ENCODE peak calls at places on chromosomes 1 and 21, in eight cellular contexts. W is tibial nerve, P is heart left ventricle, Q is iPS DF 6.9, R is stomach, O is neuronal stem cell, C is PC-9, N is SJSA1. X is an unnamed sample. For H3K9me3 and H3K4me1, the result is how much of the 10 kb centered on the place peaks cover.

GRCh38 chr21:17491716-17492414 is 21.0 kb upstream of the CXADR start:
- DNase-seq in O (no peak), P (no peak), Q (no peak), W (no peak), N (peak), C (peak), R (no peak), X (peak)

GRCh38 chr1:201686709-201687455 is 142.1 kb upstream of the IPO9 start:
- DNase-seq in C (no peak), Q (no peak), O (no peak), W (no peak), P (no peak), R (no peak), N (no peak), X (no peak)

GRCh38 chr1:248622491-248623106 is 12.3 kb downstream of the OR2T11 start:
- DNase-seq in W (no peak), O (no peak), P (no peak), Q (no peak), R (no peak), N (no peak), C (no peak), X (no peak)

GRCh38 chr21:14523234-14523633 is 22.9 kb downstream of the SAMSN1 start:
- DNase-seq in R (no peak), W (no peak), P (no peak), N (no peak), Q (no peak), C (no peak), O (no peak), X (no peak)

GRCh38 chr1:6384962-6385672 is 8.4 kb downstream of the ACOT7 start:
- DNase-seq in O (no peak), W (no peak), N (no peak), C (peak), Q (no peak), P (peak), R (no peak), X (no peak)

GRCh38 chr1:219917851-219918466 is 10.4 kb downstream of the SLC30A10 start:
- DNase-seq in N (no peak), Q (no peak), W (no peak), O (no peak), R (no peak), P (no peak), C (peak), X (no peak)

GRCh38 chr1:5620997-5621396 is 371.2 kb downstream of the NPHP4 start:
- DNase-seq in R (no peak), Q (peak), C (no peak), W (no peak), O (peak), N (no peak), P (no peak), X (no peak)

GRCh38 chr21:31875424-31876097 is 2.7 kb downstream of the HUNK start:
- DNase-seq in N (no peak), W (no peak), C (no peak), P (no peak), Q (no peak), O (no peak), R (no peak), X (no peak)

GRCh38 chr1:195591917-195592672 is 1016.1 kb downstream of the KCNT2 start:
- DNase-seq in O (no peak), N (no peak), P (no peak), R (no peak), Q (no peak), W (no peak), C (no peak), X (no peak)

GRCh38 chr1:172970186-172970585 is 80.6 kb downstream of the TNFSF18 start:
- DNase-seq in W (no peak), R (no peak), N (no peak), O (no peak), Q (no peak), C (no peak), P (no peak), X (no peak)

GRCh38 chr1:215636258-215636965 is 69.3 kb downstream of the KCTD3 start:
- DNase-seq in C (no peak), Q (no peak), W (peak), O (no peak), N (no peak), R (no peak), P (no peak), X (no peak)

GRCh38 chr1:47664356-47664755 is 226.5 kb downstream of the FOXD2 start:
- DNase-seq in C (no peak), N (peak), Q (no peak), P (no peak), R (peak), W (no peak), O (no peak), X (no peak)

GRCh38 chr1:55035904-55036303 is 3.4 kb upstream of the PCSK9 start:
- DNase-seq in P (no peak), O (no peak), N (no peak), R (no peak), Q (no peak), W (no peak), C (no peak), X (no peak)

GRCh38 chr1:54476231-54477109 is 70.3 kb upstream of the SSBP3 start:
- DNase-seq in N (no peak), P (no peak), W (no peak), O (no peak), C (no peak), Q (no peak), R (no peak), X (no peak)

GRCh38 chr1:17640975-17641374 is 101.5 kb downstream of the ARHGEF10L start:
- DNase-seq in O (no peak), P (no peak), Q (no peak), C (no peak), W (no peak), R (no peak), N (no peak), X (no peak)

GRCh38 chr1:107076846-107077245 is 20.4 kb downstream of the PRMT6 start:
- DNase-seq in N (no peak), W (no peak), C (peak), P (no peak), R (no peak), O (no peak), Q (no peak), X (no peak)

GRCh38 chr1:224520808-224521207 is 86.2 kb upstream of the WDR26 start:
- DNase-seq in W (no peak), C (no peak), Q (no peak), N (no peak), R (no peak), O (no peak), P (no peak), X (no peak)

GRCh38 chr1:86648255-86648654 is 56.1 kb upstream of the SH3GLB1 start:
- DNase-seq in Q (no peak), N (no peak), P (no peak), C (no peak), W (no peak), R (no peak), O (no peak), X (no peak)

GRCh38 chr1:42319128-42319851 is 15.7 kb downstream of the FOXJ3 start:
- DNase-seq in W (no peak), C (no peak), R (no peak), Q (no peak), N (no peak), O (no peak), P (no peak), X (no peak)

GRCh38 chr1:172990598-172991215 is 60.0 kb downstream of the TNFSF18 start:
- DNase-seq in N (no peak), R (no peak), C (no peak), P (no peak), Q (no peak), W (no peak), O (no peak), X (no peak)

GRCh38 chr1:205535866-205536758 is 31.6 kb downstream of the CDK18 start:
- DNase-seq in N (peak), R (peak), P (no peak), C (no peak), W (no peak), O (no peak), Q (no peak), X (no peak)

GRCh38 chr21:45304945-45305344 is 17.2 kb upstream of the POFUT2 start:
- DNase-seq in W (no peak), N (no peak), P (peak), C (no peak), Q (no peak), R (no peak), O (no peak), X (peak)

GRCh38 chr1:206933333-206933945 is 11.7 kb upstream of the FCMR start:
- DNase-seq in R (peak), W (no peak), P (peak), C (no peak), Q (no peak), O (no peak), N (peak), X (no peak)

GRCh38 chr1:11272544-11272841 is 505 bp upstream of the UBIAD1 start:
- DNase-seq in Q (no peak), O (no peak), W (no peak), C (no peak), N (no peak), R (no peak), P (no peak), X (no peak)

GRCh38 chr1:232990176-232990723 is 39.8 kb downstream of the NTPCR start:
- DNase-seq in O (no peak), R (no peak), N (no peak), C (no peak), Q (no peak), P (no peak), W (no peak), X (no peak)

GRCh38 chr1:205373022-205373421 is 16.3 kb upstream of the KLHDC8A start:
- DNase-seq in P (no peak), W (no peak), N (no peak), Q (no peak), R (no peak), O (no peak), C (no peak), X (no peak)

GRCh38 chr21:46108827-46109226 is 10.9 kb downstream of the COL6A2 start:
- DNase-seq in R (peak), P (no peak), Q (no peak), W (no peak), C (no peak), O (no peak), N (no peak), X (no peak)

GRCh38 chr21:32350981-32351380 is 41.8 kb downstream of the URB1 start:
- DNase-seq in C (no peak), P (no peak), O (no peak), Q (no peak), N (no peak), W (no peak), R (no peak), X (no peak)

GRCh38 chr1:244022301-244022700 is 28.8 kb upstream of the ZBTB18 start:
- DNase-seq in P (no peak), N (no peak), W (no peak), O (no peak), C (peak), R (no peak), Q (no peak), X (no peak)

GRCh38 chr1:25786887-25787286 is 13.1 kb upstream of the SELENON start:
- DNase-seq in O (no peak), W (no peak), N (no peak), P (no peak), R (no peak), C (no peak), Q (no peak), X (no peak)

GRCh38 chr21:46188226-46189212 is 4.3 kb upstream of the SPATC1L start:
- DNase-seq in C (peak), P (peak), N (peak), Q (no peak), W (no peak), R (no peak), O (peak), X (peak)

GRCh38 chr1:60621524-60621923 is 460.8 kb upstream of the NFIA start:
- DNase-seq in N (peak), C (no peak), W (no peak), O (peak), P (no peak), R (peak), Q (no peak), X (peak)

GRCh38 chr1:116785006-116785405 is 30.8 kb downstream of the CD2 start:
- DNase-seq in W (no peak), P (no peak), R (no peak), Q (no peak), C (no peak), N (no peak), O (no peak), X (no peak)

GRCh38 chr1:80375662-80376061 is 1369.1 kb upstream of the ADGRL4 start:
- DNase-seq in W (no peak), Q (no peak), P (no peak), C (peak), R (no peak), N (no peak), O (no peak), X (no peak)

GRCh38 chr1:163048970-163049680 is 20.0 kb upstream of the RGS4 start:
- DNase-seq in W (no peak), Q (no peak), R (no peak), O (no peak), P (no peak), C (no peak), N (no peak), X (no peak)

GRCh38 chr1:114208659-114209215 is 55.1 kb upstream of the SYT6 start:
- DNase-seq in Q (no peak), N (no peak), O (no peak), R (no peak), C (no peak), P (no peak), W (no peak), X (no peak)

GRCh38 chr1:5889901-5890300 is 102.3 kb downstream of the NPHP4 start:
- DNase-seq in C (no peak), R (no peak), Q (no peak), O (no peak), W (no peak), P (peak), N (no peak), X (no peak)

GRCh38 chr1:64172458-64172983 is 30.9 kb upstream of the UBE2U start:
- DNase-seq in C (no peak), W (no peak), N (no peak), Q (no peak), R (no peak), O (no peak), P (no peak), X (no peak)

GRCh38 chr1:43887748-43888147 is 45.9 kb upstream of the ARTN start:
- DNase-seq in W (no peak), R (no peak), N (no peak), P (no peak), O (no peak), C (peak), Q (peak), X (no peak)

GRCh38 chr1:3404301-3404700 is 50.2 kb upstream of the ARHGEF16 start:
- DNase-seq in W (no peak), P (no peak), R (no peak), O (no peak), Q (no peak), N (no peak), C (no peak), X (no peak)
- H3K9me3 ChIP-seq in W (under half), P (under half), R (under half), O (under half), Q (under half), N (under half), C (under half), X (under half)

GRCh38 chr1:8431779-8432178 is 113.9 kb downstream of the SLC45A1 start:
- DNase-seq in R (no peak), Q (no peak), W (no peak), O (no peak), N (no peak), P (no peak), C (no peak), X (no peak)
- H3K4me1 ChIP-seq in R (under half), Q (under half), W (under half), O (under half), N (under half), P (under half), C (under half), X (under half)

GRCh38 chr21:39542736-39543135 is 70.0 kb upstream of the B3GALT5 start:
- DNase-seq in P (no peak), R (no peak), C (no peak), O (no peak), W (no peak), Q (no peak), N (no peak), X (no peak)
- H3K9me3 ChIP-seq in P (under half), R (under half), C (under half), O (under half), W (under half), Q (under half), N (under half), X (under half)

GRCh38 chr1:21935891-21936365 is 1.2 kb downstream of the HSPG2 start:
- DNase-seq in W (no peak), C (peak), R (peak), O (no peak), Q (no peak), N (no peak), P (no peak), X (no peak)
- H3K4me1 ChIP-seq in W (half or more), C (half or more), R (half or more), O (under half), Q (under half), N (half or more), P (half or more), X (half or more)

DNA sequence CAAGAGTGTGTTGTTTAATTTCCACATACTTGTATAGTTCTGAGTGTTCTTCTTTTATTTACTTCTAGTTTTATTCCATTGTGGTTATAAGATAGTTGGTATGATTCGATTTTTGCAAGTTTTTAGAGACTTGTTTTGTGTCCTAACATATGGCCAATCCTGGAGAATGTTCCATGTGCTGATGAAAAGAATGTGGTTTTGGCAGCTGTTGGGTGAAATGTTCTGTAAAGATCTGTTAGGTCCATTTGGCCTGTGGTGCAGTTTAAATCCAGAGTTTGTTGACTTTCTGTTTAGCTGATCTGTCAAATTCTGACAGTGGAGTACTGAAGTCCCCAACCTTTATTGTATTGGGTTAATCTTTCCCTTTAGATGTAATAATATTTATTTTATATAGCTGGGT is 19.5 kb upstream of the TIPRL start:
- DNase-seq in R (no peak), N (no peak), O (no peak), W (no peak), Q (no peak), C (no peak), P (no peak), X (no peak)
- H3K9me3 ChIP-seq in R (under half), N (under half), O (under half), W (under half), Q (under half), C (under half), P (under half), X (under half)

X was measured in heart right ventricle.